ENCODE peak calls at places on chromosomes 6 and 20, in four cellular contexts. E is A549, W is astrocyte of the spinal cord, B is HFFc6. P is an unnamed sample.

GRCh38 chr6:112575309-112575834 is 228.2 kb downstream of the RFPL4B start:
- DNase-seq in W (no peak), B (no peak), E (no peak), P (no peak)

GRCh38 chr6:28814032-28814976 is 109.5 kb downstream of the TRIM27 start:
- DNase-seq in E (no peak), W (no peak), B (no peak), P (no peak)

GRCh38 chr6:157672726-157673412 is 150.2 kb upstream of the SNX9 start:
- DNase-seq in E (no peak), W (no peak), B (no peak), P (no peak)

GRCh38 chr6:25488156-25488555 is 163.9 kb upstream of the SCGN start:
- DNase-seq in E (no peak), B (no peak), W (no peak), P (no peak)

GRCh38 chr6:131116755-131117360 is 18.4 kb upstream of the AKAP7 start:
- DNase-seq in W (peak; percentile 66), B (peak; percentile 46), E (peak; percentile 53), P (no peak)

GRCh38 chr20:58233881-58234528 is 5.6 kb upstream of the ANKRD60 start:
- DNase-seq in W (no peak), B (no peak), E (peak; percentile 23), P (peak; percentile 77)

GRCh38 chr6:69866351-69867074 is at the start of gene COL19A1:
- DNase-seq in E (no peak), W (peak; percentile 14), B (no peak), P (peak; percentile 18)

GRCh38 chr6:127384007-127384406 is 40.6 kb upstream of the ECHDC1 start:
- DNase-seq in E (no peak), B (no peak), W (peak; percentile 28), P (no peak)

GRCh38 chr20:36336838-36337478 is 30.8 kb downstream of the DLGAP4 start:
- DNase-seq in W (no peak), B (no peak), E (no peak), P (no peak)

GRCh38 chr6:142014515-142014914 is 118.2 kb upstream of the GJE1 start:
- DNase-seq in B (peak; percentile 94), E (peak; percentile 72), W (peak; percentile 89), P (no peak)

GRCh38 chr6:162178666-162179065 is 548.9 kb downstream of the PRKN start:
- DNase-seq in B (no peak), W (no peak), E (no peak), P (no peak)

GRCh38 chr6:85464260-85464644 is 14.4 kb downstream of the NT5E start:
- DNase-seq in W (peak; percentile 99), E (peak; percentile 58), B (peak; percentile 96), P (no peak)

DNA sequence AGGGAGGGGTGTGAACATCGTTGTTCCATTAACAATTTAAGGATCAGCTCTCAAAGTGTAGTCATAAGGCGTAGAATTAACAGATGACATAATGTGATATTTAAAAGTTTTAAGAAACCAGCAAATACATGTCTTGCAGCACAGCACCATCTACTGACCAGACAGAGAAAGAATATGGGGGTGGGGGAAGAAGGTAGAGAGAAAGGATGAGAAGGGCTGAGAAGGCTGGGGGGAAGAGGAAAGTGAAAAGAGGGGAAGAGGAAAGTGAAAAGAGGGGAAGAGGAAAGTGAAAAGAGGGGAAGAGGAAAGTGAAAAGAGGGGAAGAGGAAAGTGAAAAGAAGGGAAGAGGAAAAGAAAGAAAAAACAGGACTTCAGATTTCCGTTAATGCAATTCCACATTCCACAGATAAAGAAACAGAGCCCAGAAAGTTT is 80.9 kb downstream of the HAO1 start:
- DNase-seq in B (peak; percentile 54), E (peak; percentile 61), W (peak; percentile 81), P (peak; percentile 4)
- TF ChIP-seq CTCF in B (peak; percentile 78), E (peak; percentile 82), W (peak; percentile 72), P (peak; percentile 72)

GRCh38 chr6:136922680-136922996 is 537 bp downstream of the SLC35D3 start:
- DNase-seq in W (no peak), E (no peak), B (no peak), P (peak; percentile 10)
- TF ChIP-seq CTCF in W (no peak), E (no peak), B (no peak), P (no peak)

DNA sequence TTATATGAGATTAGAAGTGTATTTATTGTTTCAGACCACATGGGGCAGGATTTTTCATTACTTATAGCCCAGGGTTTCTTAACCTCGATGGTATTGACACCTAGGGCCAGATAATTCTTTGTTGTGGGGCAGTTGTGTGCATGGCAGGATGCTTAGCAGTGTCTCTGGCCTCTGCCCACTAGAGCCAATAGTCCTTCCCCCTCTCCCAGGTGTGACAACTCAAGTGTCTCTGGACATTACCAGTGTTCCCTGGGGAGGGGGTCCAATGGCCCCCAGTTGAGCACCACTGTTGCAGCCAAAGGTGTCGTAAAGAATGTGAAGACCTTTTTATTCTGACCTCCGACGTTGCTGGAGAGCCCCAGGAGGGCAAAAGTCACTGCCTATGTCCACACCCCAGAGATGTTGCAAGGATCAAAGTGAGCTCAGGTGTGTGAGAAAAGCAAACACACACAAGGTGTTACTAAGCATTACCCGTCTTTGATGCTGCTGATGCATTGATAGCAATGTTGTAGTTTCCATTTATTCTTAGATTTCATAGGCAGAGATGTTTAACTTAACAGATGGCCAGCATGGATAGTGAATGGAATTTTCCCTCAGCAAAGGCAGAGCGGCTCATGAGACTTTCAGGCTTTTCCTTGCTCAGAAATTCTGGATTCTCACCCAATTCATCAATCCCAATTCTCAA is 22.2 kb downstream of the BANF2 start:
- DNase-seq in W (no peak), E (no peak), B (no peak), P (no peak)
- TF ChIP-seq CTCF in W (no peak), E (no peak), B (peak; percentile 52), P (peak; percentile 33)

GRCh38 chr20:18190466-18191233 is 53.0 kb downstream of the KAT14 start:
- DNase-seq in E (no peak), B (peak; percentile 12), W (no peak), P (no peak)
- TF ChIP-seq CTCF in E (no peak), B (no peak), W (no peak), P (no peak)

GRCh38 chr6:43495409-43495941 is 14.7 kb downstream of the LRRC73 start:
- DNase-seq in W (no peak), B (peak; percentile 39), E (no peak), P (no peak)
- TF ChIP-seq CTCF in W (peak; percentile 30), B (peak; percentile 68), E (no peak), P (no peak)

GRCh38 chr6:13378669-13379590 is 50.6 kb upstream of the TBC1D7 start:
- DNase-seq in B (no peak), E (no peak), W (no peak), P (no peak)

GRCh38 chr6:13380761-13381160 is 52.4 kb upstream of the TBC1D7 start:
- DNase-seq in B (no peak), E (no peak), W (no peak), P (no peak)

GRCh38 chr6:13384506-13384905 is 56.2 kb upstream of the TBC1D7 start:
- DNase-seq in W (no peak), E (no peak), B (no peak), P (no peak)

GRCh38 chr6:13384966-13385365 is 56.6 kb upstream of the TBC1D7 start:
- DNase-seq in E (no peak), W (no peak), B (no peak), P (no peak)

DNA sequence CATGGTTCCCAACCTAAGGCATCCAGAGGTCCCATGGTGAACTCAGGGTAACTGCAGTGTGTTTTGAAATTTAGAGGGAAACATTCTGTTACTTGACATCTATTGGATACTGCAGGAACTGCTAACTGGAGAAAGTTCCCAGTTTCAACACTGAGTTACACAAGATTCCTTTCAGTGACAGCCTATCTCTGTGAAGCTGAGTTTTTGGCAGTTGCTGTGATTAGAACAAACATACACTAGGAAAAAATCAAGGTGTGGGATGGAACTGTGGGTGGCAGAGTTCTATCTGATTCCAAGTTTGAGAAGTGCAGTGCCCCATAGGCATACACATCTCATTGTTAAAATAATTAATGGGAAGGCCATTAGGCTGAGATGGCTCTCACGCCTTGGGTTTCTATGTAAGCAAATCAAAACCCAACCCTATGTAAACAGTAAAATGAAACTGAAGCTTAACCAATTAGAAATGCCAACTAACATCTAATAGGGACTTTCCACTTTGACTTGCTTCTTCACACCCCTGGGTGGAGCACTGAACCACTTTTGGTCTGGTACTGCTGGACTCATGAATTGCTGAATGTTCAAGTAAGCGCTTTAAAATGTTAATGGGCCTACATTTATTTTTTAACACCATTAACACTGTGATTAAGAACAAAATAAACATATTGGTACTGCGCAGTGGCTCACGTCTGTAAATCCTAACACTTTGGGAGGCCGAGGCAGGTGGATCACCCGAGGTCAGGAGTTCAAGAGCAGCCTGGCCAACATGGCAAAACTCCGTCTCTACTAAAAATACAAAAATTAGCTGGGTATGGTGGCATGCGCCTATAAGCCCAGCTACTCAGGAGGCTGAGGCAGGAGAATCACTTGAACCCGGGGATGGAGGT is 55.2 kb upstream of the TBC1D7 start:
- DNase-seq in W (no peak), B (no peak), E (peak; percentile 29), P (no peak)
- TF ChIP-seq CTCF in W (peak; percentile 7), B (peak; percentile 2), E (no peak), P (no peak)

DNA sequence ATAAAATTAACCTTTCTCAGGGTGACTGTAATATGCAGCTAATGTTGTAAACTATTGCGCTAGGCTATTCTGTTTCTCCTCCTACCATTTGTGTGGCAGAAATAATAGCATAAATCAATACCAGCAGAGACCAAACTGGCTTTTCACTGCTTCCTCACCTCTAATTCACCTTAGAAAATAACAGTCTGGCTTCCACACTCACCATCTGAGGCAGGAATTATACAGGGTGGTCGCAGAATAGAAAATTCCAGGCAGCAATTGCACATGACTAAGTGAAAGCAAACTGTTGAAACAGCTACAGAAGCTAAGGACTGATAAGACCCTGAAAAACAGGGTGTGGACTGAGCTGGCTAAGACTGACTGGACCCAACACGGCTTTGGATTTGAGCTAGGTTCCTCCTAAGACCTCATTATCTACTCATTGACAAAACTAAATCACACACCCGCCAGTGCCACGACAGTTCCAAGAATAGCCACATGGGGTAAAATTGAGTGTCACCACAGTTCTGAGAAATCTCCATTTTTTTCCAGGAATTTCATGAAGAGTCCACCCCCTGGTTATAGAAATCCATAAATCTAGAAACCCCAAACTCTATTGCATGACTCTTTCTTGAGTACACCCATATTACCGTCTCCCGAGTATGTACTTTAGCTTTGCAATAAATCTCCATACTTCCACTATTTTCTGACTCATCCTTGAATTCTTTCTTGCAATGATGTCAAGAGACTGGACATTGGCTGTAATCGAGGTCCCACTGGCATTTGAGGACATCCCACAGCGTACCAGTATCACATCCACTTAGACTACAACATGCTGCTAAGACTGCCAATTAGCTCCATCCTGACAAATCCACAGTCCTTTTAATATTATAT is 60.9 kb upstream of the KCNQ5 start:
- DNase-seq in W (peak; percentile 37), E (no peak), B (no peak), P (no peak)
- TF ChIP-seq CTCF in W (peak; percentile 8), E (no peak), B (peak; percentile 57), P (peak; percentile 32)

DNA sequence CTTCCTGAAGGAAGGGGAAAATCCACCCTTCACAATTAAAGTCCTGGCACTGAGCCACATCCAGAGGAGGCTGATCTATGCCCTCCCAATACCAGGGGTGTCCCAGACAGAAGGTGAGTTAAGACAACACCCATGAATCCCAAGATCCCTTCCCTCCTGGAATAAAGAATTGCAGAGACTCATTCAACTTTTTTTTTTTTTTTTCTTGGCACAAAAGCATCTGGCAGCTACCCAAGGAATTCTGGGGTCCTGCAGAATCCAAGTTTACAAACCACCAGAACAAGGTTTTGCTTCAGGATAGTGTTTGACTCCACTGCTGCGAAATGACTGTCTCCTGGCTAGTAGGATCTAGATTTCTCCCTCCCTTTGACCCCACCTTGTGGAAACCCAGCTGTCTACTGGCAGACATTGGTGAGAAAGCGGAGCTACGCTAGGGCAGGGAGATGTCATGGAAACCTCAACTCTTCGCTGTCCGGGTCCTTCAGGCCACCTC is 37.4 kb downstream of the JAG1 start:
- DNase-seq in W (peak; percentile 78), B (no peak), E (no peak), P (no peak)
- TF ChIP-seq CTCF in W (peak; percentile 1), B (no peak), E (no peak), P (no peak)

P was measured in neural crest cell.